ENCODE peak calls at places on chromosomes 3 and 15, in seven cellular contexts. Z is aorta; C is germinal center; S is stromal cell of bone marrow; F is GM10248; J is activated CD8-positive, alpha-beta memory T cell treated with anti-CD3 and anti-CD28 coated beads for 48 hours; R is NCI-H510A treated with DMSO at 0.1 percent for 48 hours. B is an unnamed sample.

GRCh38 chr15:73571346-73571745 is 61.8 kb downstream of the NPTN start:
- DNase-seq in Z (no peak), C (no peak), S (no peak), F (no peak), J (no peak), R (peak; percentile 89), B (no peak)

GRCh38 chr3:133734305-133734704 is 11.9 kb upstream of the TF start:
- DNase-seq in Z (no peak), C (no peak), S (no peak), F (no peak), J (no peak), R (no peak), B (no peak)

GRCh38 chr3:18758047-18758704 is 333.0 kb upstream of the SATB1 start:
- DNase-seq in Z (no peak), C (peak; percentile 47), S (peak; percentile 1), F (peak; percentile 20), J (no peak), R (peak; percentile 91), B (peak; percentile 4)

GRCh38 chr3:123789760-123790159 is 94.4 kb downstream of the MYLK start:
- DNase-seq in Z (no peak), C (no peak), S (no peak), F (no peak), J (no peak), R (no peak), B (no peak)

GRCh38 chr15:60626051-60626450 is 147.1 kb upstream of the ICE2 start:
- DNase-seq in Z (no peak), C (no peak), S (no peak), F (no peak), J (no peak), R (no peak), B (no peak)

GRCh38 chr3:13406200-13406599 is 13.9 kb downstream of the NUP210 start:
- DNase-seq in Z (no peak), C (no peak), S (no peak), F (no peak), J (no peak), R (no peak), B (no peak)

GRCh38 chr3:116425126-116425525 is 20.2 kb downstream of the LSAMP start:
- DNase-seq in Z (no peak), C (no peak), S (no peak), F (no peak), J (no peak), R (peak; percentile 38), B (no peak)

GRCh38 chr3:98763076-98763475 is at the start of gene ST3GAL6:
- DNase-seq in Z (no peak), C (no peak), S (no peak), F (no peak), J (no peak), R (no peak), B (no peak)

GRCh38 chr15:60886680-60887079 is 342.4 kb downstream of the RORA start:
- DNase-seq in Z (no peak), C (no peak), S (no peak), F (no peak), J (no peak), R (no peak), B (no peak)

GRCh38 chr3:66450389-66451022 is 50.3 kb downstream of the LRIG1 start:
- DNase-seq in Z (no peak), C (no peak), S (peak; percentile 72), F (no peak), J (no peak), R (no peak), B (peak; percentile 42)

GRCh38 chr3:120741837-120742197 is 499 bp downstream of the RABL3 start:
- DNase-seq in Z (no peak), C (no peak), S (peak; percentile 13), F (peak; percentile 17), J (no peak), R (no peak), B (no peak)

GRCh38 chr3:52704611-52705437 is 767 bp downstream of the GLT8D1 start:
- DNase-seq in Z (no peak), C (peak; percentile 27), S (no peak), F (peak; percentile 26), J (no peak), R (no peak), B (no peak)

GRCh38 chr15:62135532-62136134 is 29.5 kb downstream of the C2CD4B start:
- DNase-seq in Z (no peak), C (no peak), S (no peak), F (no peak), J (no peak), R (no peak), B (no peak)

GRCh38 chr15:63322541-63322940 is 45.1 kb downstream of the APH1B start:
- DNase-seq in Z (no peak), C (no peak), S (peak; percentile 2), F (no peak), J (no peak), R (peak; percentile 7), B (no peak)

GRCh38 chr15:96245252-96245651 is 85.2 kb upstream of the NR2F2 start:
- DNase-seq in Z (no peak), C (no peak), S (no peak), F (no peak), J (no peak), R (no peak), B (no peak)

GRCh38 chr3:183540501-183541234 is 14.8 kb downstream of the KLHL6 start:
- DNase-seq in Z (no peak), C (no peak), S (no peak), F (peak; percentile 45), J (no peak), R (no peak), B (no peak)

GRCh38 chr15:67127925-67128324 is 62.5 kb downstream of the SMAD3 start:
- DNase-seq in Z (no peak), C (no peak), S (peak; percentile 97), F (no peak), J (no peak), R (no peak), B (peak; percentile 96)

GRCh38 chr3:64555351-64555750 is 132.4 kb downstream of the ADAMTS9 start:
- DNase-seq in Z (no peak), C (no peak), S (no peak), F (no peak), J (no peak), R (no peak), B (no peak)

GRCh38 chr3:194138098-194138474 is 2.1 kb downstream of the HES1 start:
- DNase-seq in Z (no peak), C (no peak), S (no peak), F (no peak), J (no peak), R (no peak), B (no peak)

GRCh38 chr3:184058029-184058428 is 5.2 kb downstream of the HTR3C start:
- DNase-seq in Z (no peak), C (no peak), S (peak; percentile 59), F (no peak), J (no peak), R (no peak), B (peak; percentile 39)

GRCh38 chr3:195546130-195546560 is 3.0 kb upstream of the PPP1R2 start:
- DNase-seq in Z (peak; percentile 88), C (no peak), S (peak; percentile 89), F (no peak), J (no peak), R (no peak), B (peak; percentile 53)

GRCh38 chr3:187064210-187065115 is 74.8 kb downstream of the RPL39L start:
- DNase-seq in Z (no peak), C (no peak), S (peak; percentile 10), F (no peak), J (no peak), R (peak; percentile 24), B (no peak)

GRCh38 chr15:41970456-41970855 is 1.9 kb downstream of the EHD4 start:
- DNase-seq in Z (no peak), C (no peak), S (no peak), F (no peak), J (no peak), R (no peak), B (no peak)

GRCh38 chr3:55127565-55127964 is 199.7 kb upstream of the LRTM1 start:
- DNase-seq in Z (no peak), C (no peak), S (no peak), F (no peak), J (no peak), R (no peak), B (no peak)

GRCh38 chr3:106719583-106719982 is 657.7 kb upstream of the CCDC54 start:
- DNase-seq in Z (no peak), C (no peak), S (no peak), F (no peak), J (no peak), R (no peak), B (no peak)

B was measured in AG09309.